ENCODE peak calls at places on chromosomes 16 and 17, in nine cellular contexts. P is endodermal cell; M is tibial artery; W is cardiac fibroblast; N is glutamatergic neuron; E is MCF 10A; S is CD8-positive, alpha-beta T cell; Q is PC-3; A is HFFc6. G is an unnamed sample.

GRCh38 chr16:49623501-49624266 is 232.2 kb downstream of the ZNF423 start:
- DNase-seq in P (peak), M (no peak), W (no peak), N (no peak), E (no peak), S (no peak), Q (no peak), A (no peak), G (no peak)

GRCh38 chr16:19291459-19291858 is 5.9 kb downstream of the CLEC19A start:
- DNase-seq in P (peak), M (no peak), W (peak), N (no peak), E (peak), S (no peak), Q (peak), A (no peak), G (no peak)

GRCh38 chr17:6761817-6762216 is 6.0 kb downstream of the XAF1 start:
- DNase-seq in P (no peak), M (no peak), W (no peak), N (no peak), E (no peak), S (no peak), Q (no peak), A (no peak), G (no peak)

GRCh38 chr17:75825748-75826370 is 18.3 kb downstream of the UNC13D start:
- DNase-seq in P (no peak), M (no peak), W (no peak), N (no peak), E (no peak), S (no peak), Q (no peak), A (no peak), G (no peak)

GRCh38 chr17:33390479-33391027 is 97.5 kb upstream of the ASIC2 start:
- DNase-seq in P (no peak), M (no peak), W (peak), N (no peak), E (no peak), S (no peak), Q (no peak), A (peak), G (no peak)

GRCh38 chr17:66739553-66739952 is 95.4 kb upstream of the CACNG5 start:
- DNase-seq in P (peak), M (no peak), W (no peak), N (no peak), E (no peak), S (no peak), Q (no peak), A (no peak), G (no peak)

GRCh38 chr17:12041316-12041715 is 20.6 kb downstream of the MAP2K4 start:
- DNase-seq in P (no peak), M (no peak), W (peak), N (no peak), E (peak), S (no peak), Q (peak), A (peak), G (no peak)

GRCh38 chr17:66847704-66848103 is 12.8 kb downstream of the CACNG5 start:
- DNase-seq in P (no peak), M (no peak), W (no peak), N (no peak), E (no peak), S (no peak), Q (no peak), A (no peak), G (no peak)

GRCh38 chr17:68087851-68088250 is 52.3 kb downstream of the KPNA2 start:
- DNase-seq in P (peak), M (no peak), W (no peak), N (no peak), E (no peak), S (no peak), Q (no peak), A (no peak), G (no peak)

GRCh38 chr16:61653544-61653943 is 382.7 kb downstream of the CDH8 start:
- DNase-seq in P (no peak), M (no peak), W (no peak), N (no peak), E (no peak), S (no peak), Q (no peak), A (no peak), G (no peak)

GRCh38 chr16:79042886-79043285 is 557.7 kb downstream of the MAF start:
- DNase-seq in P (no peak), M (no peak), W (no peak), N (no peak), E (no peak), S (no peak), Q (no peak), A (no peak), G (no peak)

GRCh38 chr17:42081516-42082129 is 16.6 kb downstream of the ZNF385C start:
- DNase-seq in P (no peak), M (no peak), W (no peak), N (no peak), E (no peak), S (no peak), Q (no peak), A (no peak), G (no peak)

GRCh38 chr16:24681793-24682192 is 47.7 kb upstream of the TNRC6A start:
- DNase-seq in P (no peak), M (no peak), W (peak), N (no peak), E (peak), S (no peak), Q (peak), A (no peak), G (no peak)

GRCh38 chr16:26078971-26079370 is 387.2 kb downstream of the HS3ST4 start:
- DNase-seq in P (no peak), M (no peak), W (no peak), N (no peak), E (no peak), S (no peak), Q (no peak), A (no peak), G (no peak)

GRCh38 chr16:11308493-11309283 is 27.6 kb upstream of the PRM1 start:
- DNase-seq in P (no peak), M (no peak), W (no peak), N (no peak), E (no peak), S (no peak), Q (no peak), A (no peak), G (no peak)

GRCh38 chr16:29738514-29738913 is 7.3 kb downstream of the C16orf54 start:
- DNase-seq in P (no peak), M (no peak), W (no peak), N (no peak), E (no peak), S (peak), Q (no peak), A (no peak), G (peak)

GRCh38 chr17:42361781-42362186 is 26.5 kb downstream of the STAT3 start:
- DNase-seq in P (peak), M (no peak), W (no peak), N (no peak), E (no peak), S (peak), Q (no peak), A (no peak), G (no peak)

GRCh38 chr16:89476379-89476778 is 14.0 kb downstream of the ANKRD11 start:
- DNase-seq in P (no peak), M (no peak), W (no peak), N (no peak), E (peak), S (no peak), Q (peak), A (no peak), G (no peak)

GRCh38 chr17:8016632-8017424 is 14.4 kb downstream of the GUCY2D start:
- DNase-seq in P (peak), M (peak), W (peak), N (peak), E (peak), S (peak), Q (peak), A (no peak), G (peak)

GRCh38 chr17:57911834-57912673 is 43.2 kb downstream of the CUEDC1 start:
- DNase-seq in P (peak), M (peak), W (peak), N (no peak), E (peak), S (no peak), Q (peak), A (no peak), G (no peak)

GRCh38 chr16:74296465-74297295 is at the start of gene PSMD7:
- DNase-seq in P (peak), M (peak), W (peak), N (peak), E (peak), S (peak), Q (peak), A (peak), G (peak)

GRCh38 chr16:56849690-56850680 is 15.0 kb upstream of the SLC12A3 start:
- DNase-seq in P (no peak), M (no peak), W (peak), N (no peak), E (no peak), S (no peak), Q (no peak), A (no peak), G (no peak)

GRCh38 chr16:31071861-31072260 is 2.2 kb downstream of the ZNF668 start:
- DNase-seq in P (no peak), M (no peak), W (peak), N (no peak), E (peak), S (no peak), Q (peak), A (peak), G (no peak)

GRCh38 chr17:27338536-27338985 is 44.6 kb downstream of the WSB1 start:
- DNase-seq in P (no peak), M (no peak), W (no peak), N (no peak), E (no peak), S (no peak), Q (no peak), A (no peak), G (peak)

GRCh38 chr17:43663383-43663782 is 1.7 kb upstream of the MEOX1 start:
- DNase-seq in P (no peak), M (no peak), W (no peak), N (no peak), E (no peak), S (no peak), Q (no peak), A (no peak), G (no peak)

GRCh38 chr17:44307387-44308186 is 814 bp upstream of the RUNDC3A start:
- DNase-seq in P (peak), M (no peak), W (peak), N (peak), E (peak), S (no peak), Q (no peak), A (no peak), G (no peak)

GRCh38 chr16:88878967-88879787 is 12.7 kb upstream of the PABPN1L start:
- DNase-seq in P (no peak), M (no peak), W (no peak), N (no peak), E (no peak), S (no peak), Q (no peak), A (no peak), G (no peak)

GRCh38 chr16:24801761-24802302 is 43.9 kb upstream of the SLC5A11 start:
- DNase-seq in P (no peak), M (no peak), W (peak), N (no peak), E (no peak), S (no peak), Q (no peak), A (no peak), G (no peak)

GRCh38 chr16:89420204-89420603 is 70.2 kb downstream of the ANKRD11 start:
- DNase-seq in P (no peak), M (no peak), W (no peak), N (no peak), E (no peak), S (no peak), Q (no peak), A (no peak), G (no peak)

GRCh38 chr16:56970934-56971767 is 9.4 kb downstream of the CETP start:
- DNase-seq in P (no peak), M (no peak), W (peak), N (no peak), E (no peak), S (no peak), Q (no peak), A (peak), G (peak)

GRCh38 chr17:66152756-66153155 is 39.2 kb downstream of the CEP112 start:
- DNase-seq in P (no peak), M (no peak), W (peak), N (no peak), E (no peak), S (no peak), Q (no peak), A (peak), G (no peak)

GRCh38 chr16:66580605-66581209 is 1.4 kb downstream of the CMTM2 start:
- DNase-seq in P (no peak), M (peak), W (peak), N (no peak), E (peak), S (no peak), Q (peak), A (peak), G (no peak)
- TF ChIP-seq CTCF in P (no peak), M (no peak), W (peak), N (no peak), E (no peak), S (no peak), Q (no peak), A (peak), G (no peak)

GRCh38 chr17:50151041-50151936 is 812 bp upstream of the PPP1R9B start:
- DNase-seq in P (peak), M (peak), W (peak), N (peak), E (peak), S (peak), Q (peak), A (peak), G (peak)
- TF ChIP-seq CTCF in P (peak), M (peak), W (peak), N (peak), E (peak), S (peak), Q (peak), A (peak), G (peak)

GRCh38 chr16:6684076-6684673 is 648.5 kb upstream of the RBFOX1 start:
- DNase-seq in P (peak), M (no peak), W (no peak), N (peak), E (no peak), S (no peak), Q (peak), A (no peak), G (peak)
- TF ChIP-seq CTCF in P (peak), M (no peak), W (peak), N (peak), E (peak), S (no peak), Q (peak), A (peak), G (no peak)

GRCh38 chr17:78432929-78433727 is 54.7 kb downstream of the PGS1 start:
- DNase-seq in P (no peak), M (no peak), W (no peak), N (no peak), E (no peak), S (no peak), Q (no peak), A (no peak), G (no peak)

GRCh38 chr17:78432226-78432894 is 53.9 kb downstream of the PGS1 start:
- DNase-seq in P (no peak), M (no peak), W (no peak), N (no peak), E (no peak), S (no peak), Q (no peak), A (no peak), G (no peak)

GRCh38 chr17:78430892-78431691 is 52.6 kb downstream of the PGS1 start:
- DNase-seq in P (no peak), M (no peak), W (no peak), N (no peak), E (no peak), S (no peak), Q (no peak), A (no peak), G (no peak)

GRCh38 chr17:78429618-78429995 is 51.2 kb downstream of the PGS1 start:
- DNase-seq in P (no peak), M (no peak), W (no peak), N (no peak), E (no peak), S (no peak), Q (no peak), A (no peak), G (no peak)

DNA sequence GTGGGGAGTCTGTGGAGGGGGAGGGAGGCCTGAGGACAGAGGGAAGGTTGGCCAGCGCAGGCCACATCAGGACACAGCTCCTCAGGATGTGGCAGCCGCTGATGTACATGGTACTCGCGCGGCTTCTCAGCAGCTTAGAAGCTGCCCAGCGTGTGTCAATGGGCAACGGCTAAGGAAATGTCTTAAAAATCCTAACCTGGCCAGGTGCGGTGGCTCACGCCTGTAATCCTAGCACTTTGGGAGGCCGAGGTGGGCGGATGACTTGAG is 53.2 kb downstream of the PGS1 start:
- DNase-seq in P (no peak), M (no peak), W (no peak), N (no peak), E (no peak), S (no peak), Q (no peak), A (no peak), G (no peak)
- TF ChIP-seq CTCF in P (no peak), M (no peak), W (no peak), N (no peak), E (no peak), S (no peak), Q (no peak), A (no peak), G (no peak)

GRCh38 chr17:15378243-15378642 is 36.8 kb upstream of the TEKT3 start:
- DNase-seq in P (peak), M (no peak), W (no peak), N (no peak), E (no peak), S (no peak), Q (no peak), A (no peak), G (no peak)

GRCh38 chr17:15379659-15380058 is 38.3 kb upstream of the TEKT3 start:
- DNase-seq in P (no peak), M (no peak), W (no peak), N (no peak), E (no peak), S (no peak), Q (peak), A (no peak), G (no peak)

GRCh38 chr17:15377608-15378007 is 36.2 kb upstream of the TEKT3 start:
- DNase-seq in P (peak), M (no peak), W (peak), N (no peak), E (no peak), S (no peak), Q (peak), A (peak), G (no peak)

GRCh38 chr17:15380447-15380846 is 39.0 kb upstream of the TEKT3 start:
- DNase-seq in P (peak), M (no peak), W (no peak), N (no peak), E (no peak), S (no peak), Q (no peak), A (no peak), G (no peak)

DNA sequence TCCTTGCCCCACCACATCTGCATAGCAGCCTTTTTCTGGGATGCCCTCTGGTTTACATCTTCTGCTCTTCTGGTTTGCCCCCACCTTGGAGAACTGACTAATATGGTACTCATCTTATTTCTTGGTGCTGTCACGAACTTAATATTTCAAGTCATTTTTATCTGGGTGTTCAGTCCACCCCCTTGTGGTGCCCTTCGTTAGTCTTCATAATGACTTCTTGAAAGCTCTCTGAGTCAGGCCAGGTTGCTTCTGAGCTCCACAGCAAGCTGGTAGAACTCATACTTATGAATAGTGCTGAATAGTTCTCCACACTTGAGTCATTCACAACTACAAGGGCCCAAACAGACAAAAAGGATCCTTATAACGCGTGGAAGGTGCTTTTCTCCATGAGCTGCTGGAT is 35.8 kb upstream of the TEKT3 start:
- DNase-seq in P (peak), M (no peak), W (peak), N (no peak), E (peak), S (no peak), Q (peak), A (peak), G (no peak)
- TF ChIP-seq CTCF in P (no peak), M (no peak), W (peak), N (no peak), E (no peak), S (no peak), Q (peak), A (peak), G (no peak)

GRCh38 chr17:17570207-17570797 is 21.2 kb downstream of the PEMT start:
- DNase-seq in P (peak), M (no peak), W (peak), N (peak), E (peak), S (no peak), Q (peak), A (no peak), G (no peak)

GRCh38 chr17:17570798-17571716 is 20.5 kb downstream of the PEMT start:
- DNase-seq in P (no peak), M (no peak), W (no peak), N (no peak), E (no peak), S (no peak), Q (no peak), A (no peak), G (no peak)

GRCh38 chr17:17567631-17568030 is 23.9 kb downstream of the PEMT start:
- DNase-seq in P (no peak), M (peak), W (peak), N (no peak), E (no peak), S (no peak), Q (no peak), A (no peak), G (no peak)

GRCh38 chr17:17568772-17569195 is 22.7 kb downstream of the PEMT start:
- DNase-seq in P (peak), M (no peak), W (peak), N (peak), E (peak), S (peak), Q (peak), A (peak), G (peak)

GRCh38 chr17:17569691-17570090 is 21.8 kb downstream of the PEMT start:
- DNase-seq in P (no peak), M (no peak), W (no peak), N (no peak), E (no peak), S (no peak), Q (no peak), A (no peak), G (no peak)
- TF ChIP-seq CTCF in P (no peak), M (no peak), W (no peak), N (no peak), E (no peak), S (no peak), Q (no peak), A (no peak), G (no peak)

GRCh38 chr16:53546988-53547391 is 44.0 kb upstream of the AKTIP start:
- DNase-seq in P (peak), M (no peak), W (peak), N (no peak), E (no peak), S (no peak), Q (peak), A (no peak), G (no peak)
- TF ChIP-seq CTCF in P (peak), M (no peak), W (peak), N (peak), E (no peak), S (no peak), Q (peak), A (peak), G (peak)

GRCh38 chr16:23371368-23371767 is 69.3 kb downstream of the SCNN1B start:
- DNase-seq in P (no peak), M (no peak), W (no peak), N (no peak), E (no peak), S (no peak), Q (no peak), A (no peak), G (no peak)
- TF ChIP-seq CTCF in P (peak), M (no peak), W (no peak), N (no peak), E (no peak), S (no peak), Q (no peak), A (no peak), G (no peak)

DNA sequence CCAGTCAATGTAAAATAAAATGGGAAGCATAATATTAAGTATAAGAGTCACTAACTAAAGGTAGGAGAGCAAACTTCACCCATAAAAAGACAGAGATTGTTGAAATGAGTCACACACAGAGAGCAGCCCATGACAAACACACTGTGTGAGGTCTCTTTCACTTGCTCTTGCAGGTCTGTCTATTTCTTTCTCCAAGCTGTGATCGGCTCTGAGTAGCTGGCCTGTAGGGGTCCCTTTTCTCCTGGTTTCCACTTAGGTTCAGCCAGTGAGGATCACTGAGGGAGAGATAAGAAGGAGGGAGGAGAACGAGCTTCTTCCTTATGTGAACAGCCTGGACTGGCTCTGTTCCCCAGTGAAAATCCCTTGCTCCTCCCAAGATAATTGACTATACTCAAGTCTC is 133.7 kb upstream of the HS3ST3A1 start:
- DNase-seq in P (peak), M (no peak), W (no peak), N (no peak), E (no peak), S (no peak), Q (peak), A (peak), G (no peak)
- TF ChIP-seq CTCF in P (peak), M (no peak), W (no peak), N (no peak), E (no peak), S (no peak), Q (no peak), A (peak), G (no peak)

G was measured in GM20000.